ENCODE peak calls at places on chromosomes 1 and 21, in five cellular contexts. P is pancreas, C is OCI-LY7, Q is right cardiac atrium, J is aorta. R is an unnamed sample. For H3K4me1, the result is how much of the 10 kb centered on the place peaks cover.

GRCh38 chr1:913491-914252 is 10.1 kb upstream of the SAMD11 start:
- DNase-seq in P (peak), C (no peak), Q (peak), J (peak), R (no peak)

GRCh38 chr1:220827445-220828210 is 40.9 kb downstream of the MTARC1 start:
- DNase-seq in P (no peak), C (no peak), Q (no peak), J (no peak), R (no peak)

GRCh38 chr1:9922342-9922741 is 12.3 kb upstream of the CTNNBIP1 start:
- DNase-seq in P (no peak), C (no peak), Q (no peak), J (no peak), R (no peak)

GRCh38 chr1:241105118-241105517 is 251.9 kb downstream of the RGS7 start:
- DNase-seq in P (no peak), C (no peak), Q (no peak), J (no peak), R (no peak)

GRCh38 chr1:46691997-46692790 is 20.5 kb downstream of the TEX38 start:
- DNase-seq in P (no peak), C (no peak), Q (peak), J (no peak), R (no peak)

GRCh38 chr21:14762734-14763694 is 216.9 kb upstream of the SAMSN1 start:
- DNase-seq in P (no peak), C (peak), Q (no peak), J (no peak), R (no peak)

GRCh38 chr1:6273380-6273891 is 12.5 kb upstream of the GPR153 start:
- DNase-seq in P (no peak), C (no peak), Q (no peak), J (no peak), R (peak)

GRCh38 chr1:24364975-24365678 is 46.0 kb downstream of the GRHL3 start:
- DNase-seq in P (no peak), C (no peak), Q (no peak), J (no peak), R (no peak)

GRCh38 chr1:87134625-87135024 is 194.1 kb upstream of the LMO4 start:
- DNase-seq in P (no peak), C (no peak), Q (peak), J (no peak), R (no peak)

GRCh38 chr1:11784993-11785769 is 20.6 kb downstream of the MTHFR start:
- DNase-seq in P (peak), C (peak), Q (peak), J (peak), R (peak)

GRCh38 chr1:78370779-78371482 is 119.8 kb upstream of the PTGFR start:
- DNase-seq in P (no peak), C (no peak), Q (no peak), J (no peak), R (no peak)

GRCh38 chr21:45432575-45433255 is 27.8 kb downstream of the COL18A1 start:
- DNase-seq in P (no peak), C (no peak), Q (peak), J (no peak), R (no peak)

GRCh38 chr1:149928388-149928724 is 753 bp upstream of the SF3B4 start:
- DNase-seq in P (no peak), C (no peak), Q (no peak), J (no peak), R (no peak)
- H3K4me3 ChIP-seq in P (no peak), C (peak), Q (peak), J (peak), R (peak)

GRCh38 chr1:189821838-189822237 is 655.8 kb downstream of the BRINP3 start:
- DNase-seq in P (no peak), C (no peak), Q (no peak), J (no peak), R (no peak)
- H3K4me1 ChIP-seq in P (under half), C (under half), Q (under half), J (under half), R (under half)

GRCh38 chr1:17423781-17424245 is 15.7 kb downstream of the RCC2 start:
- DNase-seq in P (no peak), C (no peak), Q (peak), J (no peak), R (no peak)
- H3K4me3 ChIP-seq in P (no peak), C (no peak), Q (no peak), J (no peak), R (no peak)

GRCh38 chr1:209190591-209191241 is 392.8 kb upstream of the CAMK1G start:
- DNase-seq in P (peak), C (peak), Q (peak), J (peak), R (peak)

GRCh38 chr1:209191242-209191626 is 392.3 kb upstream of the CAMK1G start:
- DNase-seq in P (no peak), C (no peak), Q (no peak), J (no peak), R (no peak)

GRCh38 chr1:209183195-209183594 is 400.3 kb upstream of the CAMK1G start:
- DNase-seq in P (no peak), C (no peak), Q (no peak), J (no peak), R (no peak)

GRCh38 chr1:209187589-209187988 is 395.9 kb upstream of the CAMK1G start:
- DNase-seq in P (no peak), C (no peak), Q (no peak), J (no peak), R (no peak)
- H3K4me1 ChIP-seq in P (under half), C (under half), Q (under half), J (under half), R (under half)

DNA sequence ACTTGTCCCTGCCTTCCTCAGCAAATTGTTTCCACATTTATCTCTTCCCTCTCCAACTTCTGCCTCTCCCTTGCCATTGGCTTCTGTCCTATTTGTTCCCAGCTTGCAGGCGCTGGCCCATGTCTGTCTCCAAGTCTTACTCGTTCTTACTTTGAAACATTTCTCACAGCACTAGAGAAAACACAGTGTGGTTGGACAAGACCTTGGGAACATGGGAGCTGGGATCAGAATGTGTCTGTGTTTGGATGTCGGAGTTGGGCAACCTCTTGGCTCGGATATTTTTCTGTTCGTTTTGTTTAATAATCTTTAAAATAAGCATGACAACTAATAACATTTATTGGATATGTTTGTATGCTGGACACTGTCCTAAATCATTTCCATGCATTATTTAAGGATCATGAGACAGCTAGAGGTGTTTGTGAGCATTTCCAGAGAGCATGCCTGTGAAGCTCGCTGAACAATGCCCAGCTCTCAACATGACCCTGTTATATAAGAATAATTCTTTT is 5.9 kb upstream of the BRWD1 start:
- DNase-seq in P (no peak), C (no peak), Q (peak), J (no peak), R (no peak)
- H3K4me3 ChIP-seq in P (no peak), C (peak), Q (no peak), J (no peak), R (no peak)

GRCh38 chr1:102588536-102588935 is 519.8 kb downstream of the COL11A1 start:
- DNase-seq in P (no peak), C (no peak), Q (no peak), J (no peak), R (no peak)
- H3K4me1 ChIP-seq in P (under half), C (under half), Q (under half), J (under half), R (under half)

DNA sequence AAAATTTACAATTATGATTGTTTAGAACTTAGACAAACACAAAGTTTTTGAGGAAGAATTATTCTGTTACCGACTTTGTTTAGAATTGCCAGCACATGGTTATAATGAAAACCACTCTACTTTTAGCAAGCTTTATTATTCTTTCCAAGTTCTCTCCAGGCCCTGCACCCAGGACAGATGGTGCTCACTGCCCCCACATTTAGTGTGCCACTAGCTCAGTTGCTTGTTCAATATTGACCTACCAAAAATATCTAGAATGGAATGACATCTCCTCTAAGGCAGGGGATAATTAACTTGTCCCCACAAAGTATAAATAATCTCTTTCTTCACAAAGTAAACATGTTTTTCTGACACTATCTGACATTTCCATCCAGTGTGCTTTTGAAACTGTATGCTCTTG is 467.0 kb downstream of the TTLL7 start:
- DNase-seq in P (no peak), C (no peak), Q (no peak), J (no peak), R (no peak)
- H3K4me3 ChIP-seq in P (no peak), C (no peak), Q (no peak), J (no peak), R (no peak)

GRCh38 chr1:205809942-205810345 is 3.1 kb downstream of the SLC41A1 start:
- DNase-seq in P (no peak), C (no peak), Q (peak), J (peak), R (no peak)
- H3K4me1 ChIP-seq in P (under half), C (under half), Q (under half), J (under half), R (under half)

GRCh38 chr1:2575801-2576663 is 10.5 kb upstream of the PRXL2B start:
- DNase-seq in P (peak), C (no peak), Q (peak), J (no peak), R (no peak)
- H3K4me3 ChIP-seq in P (no peak), C (peak), Q (no peak), J (no peak), R (no peak)

GRCh38 chr1:228088586-228089498 is 6.3 kb downstream of the ARF1 start:
- DNase-seq in P (peak), C (no peak), Q (peak), J (peak), R (no peak)
- H3K4me1 ChIP-seq in P (half or more), C (half or more), Q (half or more), J (under half), R (under half)